ENCODE peak calls at places on chromosomes 12 and 14, in seven cellular contexts. U is mesothelial cell of epicardium, X is T-helper 9 cell, Y is iris pigment epithelial cell, J is left ventricle myocardium inferior, A is suprapubic skin, E is HEK293T. I is an unnamed sample.

GRCh38 chr12:65918057-65918456 is 93.8 kb downstream of the HMGA2 start:
- DNase-seq in J (no peak), U (no peak), A (no peak), X (no peak), E (no peak), Y (no peak), I (no peak)

GRCh38 chr12:124240493-124240892 is 54.4 kb upstream of the RFLNA start:
- DNase-seq in X (no peak), A (no peak), E (peak; percentile 48), U (no peak), J (no peak), Y (peak; percentile 39), I (no peak)

GRCh38 chr12:53506881-53507719 is at the start of gene NPFF:
- DNase-seq in X (no peak), A (no peak), Y (no peak), J (no peak), E (no peak), U (no peak), I (no peak)

GRCh38 chr12:102526701-102527100 is 46.3 kb upstream of the IGF1 start:
- DNase-seq in Y (peak; percentile 32), U (no peak), A (no peak), E (no peak), X (no peak), J (no peak), I (peak; percentile 41)

GRCh38 chr12:49030119-49030518 is 11.5 kb upstream of the PRKAG1 start:
- DNase-seq in U (no peak), E (no peak), J (no peak), Y (no peak), A (no peak), X (no peak), I (no peak)

GRCh38 chr12:108616941-108617858 is 16.5 kb downstream of the SELPLG start:
- DNase-seq in U (no peak), E (no peak), Y (peak; percentile 63), J (peak; percentile 49), X (peak; percentile 68), A (no peak), I (peak; percentile 49)

GRCh38 chr14:93952829-93953228 is 23.5 kb downstream of the ASB2 start:
- DNase-seq in U (no peak), A (no peak), J (no peak), X (no peak), Y (no peak), E (no peak), I (no peak)

GRCh38 chr14:62077676-62078261 is 315.5 kb downstream of the SNAPC1 start:
- DNase-seq in X (no peak), E (no peak), Y (no peak), J (no peak), A (no peak), U (no peak), I (no peak)

GRCh38 chr12:79546461-79547043 is 144.2 kb downstream of the PAWR start:
- DNase-seq in J (no peak), Y (no peak), E (no peak), A (no peak), U (no peak), X (no peak), I (no peak)

I was measured in AG10803.